ENCODE peak calls at places on chromosomes 7 and 10, in five cellular contexts. U is Caco-2, D is NB4, Y is upper lobe of left lung, W is right lobe of liver. I is an unnamed sample.

GRCh38 chr10:55183993-55184392 is 383.0 kb upstream of the PCDH15 start:
- DNase-seq in U (no peak), D (peak; percentile 94), Y (no peak), W (no peak), I (no peak)

GRCh38 chr10:121668336-121669009 is 70.2 kb upstream of the FGFR2 start:
- DNase-seq in Y (peak; percentile 59), W (peak; percentile 37), D (no peak), U (no peak), I (no peak)

GRCh38 chr7:137539111-137539715 is 195.7 kb upstream of the PTN start:
- DNase-seq in U (no peak), W (no peak), Y (no peak), D (no peak), I (no peak)

GRCh38 chr7:38276096-38276857 is 2.8 kb upstream of the TARP start:
- DNase-seq in D (peak; percentile 78), Y (no peak), W (no peak), U (no peak), I (no peak)

GRCh38 chr10:4677296-4678021 is 148.5 kb upstream of the AKR1E2 start:
- DNase-seq in W (no peak), D (no peak), Y (no peak), U (no peak), I (no peak)

GRCh38 chr7:68529221-68529620 is 1069.1 kb upstream of the AUTS2 start:
- DNase-seq in U (no peak), D (peak; percentile 7), Y (no peak), W (no peak), I (no peak)

GRCh38 chr7:148624735-148625134 is 34.2 kb downstream of the C7orf33 start:
- DNase-seq in U (no peak), D (no peak), W (no peak), Y (no peak), I (no peak)

GRCh38 chr7:105808703-105809590 is 67.5 kb downstream of the ATXN7L1 start:
- DNase-seq in Y (peak; percentile 55), W (no peak), U (no peak), D (peak; percentile 88), I (no peak)

GRCh38 chr7:81484266-81484665 is 285.6 kb downstream of the HGF start:
- DNase-seq in W (no peak), Y (no peak), U (no peak), D (peak; percentile 46), I (no peak)

GRCh38 chr7:135925205-135925604 is 52.0 kb downstream of the MTPN start:
- DNase-seq in D (no peak), U (no peak), W (no peak), Y (no peak), I (no peak)

GRCh38 chr7:143393267-143394041 is 12.3 kb downstream of the ZYX start:
- DNase-seq in U (no peak), W (peak; percentile 57), Y (no peak), D (no peak), I (no peak)

GRCh38 chr10:114301177-114301576 is 62.1 kb downstream of the VWA2 start:
- DNase-seq in D (no peak), Y (no peak), U (peak; percentile 24), W (no peak), I (peak; percentile 88)

GRCh38 chr10:707456-707855 is 18.0 kb upstream of the DIP2C start:
- DNase-seq in W (no peak), U (no peak), Y (no peak), D (no peak), I (no peak)

GRCh38 chr10:75150656-75151055 is 39.2 kb downstream of the SAMD8 start:
- DNase-seq in W (no peak), U (no peak), D (no peak), Y (no peak), I (no peak)

GRCh38 chr10:23141995-23142394 is 46.6 kb downstream of the MSRB2 start:
- DNase-seq in U (no peak), D (no peak), W (no peak), Y (no peak), I (no peak)

GRCh38 chr7:132608523-132608922 is 32.3 kb upstream of the PLXNA4 start:
- DNase-seq in W (no peak), D (no peak), U (no peak), Y (no peak), I (no peak)

GRCh38 chr10:17075510-17075909 is 54.1 kb downstream of the CUBN start:
- DNase-seq in U (no peak), W (no peak), Y (no peak), D (no peak), I (peak; percentile 45)

GRCh38 chr7:78523903-78524302 is 725.3 kb downstream of the PHTF2 start:
- DNase-seq in W (no peak), Y (no peak), D (no peak), U (peak; percentile 40), I (no peak)

GRCh38 chr10:96512524-96512991 is 1.2 kb downstream of the TLL2 start:
- DNase-seq in U (no peak), D (peak; percentile 41), W (peak; percentile 28), Y (no peak), I (no peak)

GRCh38 chr7:33738260-33738935 is 166.9 kb upstream of the BMPER start:
- DNase-seq in W (no peak), Y (no peak), U (no peak), D (no peak), I (no peak)

GRCh38 chr10:84415539-84416244 is 87.3 kb downstream of the CCSER2 start:
- DNase-seq in D (peak; percentile 12), W (peak; percentile 31), Y (peak; percentile 79), U (no peak), I (no peak)

GRCh38 chr10:92751827-92752226 is 62.1 kb downstream of the HHEX start:
- DNase-seq in U (no peak), W (no peak), D (no peak), Y (no peak), I (no peak)

GRCh38 chr10:13699216-13699615 is 112.5 kb downstream of the PRPF18 start:
- DNase-seq in W (peak; percentile 48), Y (no peak), D (no peak), U (no peak), I (no peak)

GRCh38 chr7:93205046-93205445 is 21.2 kb downstream of the HEPACAM2 start:
- DNase-seq in W (no peak), U (no peak), D (no peak), Y (no peak), I (no peak)

GRCh38 chr7:12769464-12769863 is 82.0 kb downstream of the ARL4A start:
- DNase-seq in D (no peak), U (no peak), W (no peak), Y (no peak), I (no peak)

GRCh38 chr7:57176928-57177635 is 44.8 kb upstream of the ZNF479 start:
- DNase-seq in Y (no peak), W (no peak), U (no peak), D (no peak), I (no peak)

GRCh38 chr10:109987413-109987812 is 20.4 kb upstream of the ADD3 start:
- DNase-seq in W (no peak), Y (no peak), D (no peak), U (no peak), I (no peak)

GRCh38 chr10:14556285-14556956 is 218.3 kb downstream of the FAM107B start:
- DNase-seq in D (peak; percentile 51), W (no peak), Y (peak; percentile 80), U (peak; percentile 76), I (no peak)

GRCh38 chr7:128041203-128041602 is 10.0 kb upstream of the LRRC4 start:
- DNase-seq in W (no peak), U (no peak), Y (no peak), D (no peak), I (no peak)

GRCh38 chr10:88152720-88153119 is 289.3 kb downstream of the PTEN start:
- DNase-seq in D (peak; percentile 50), W (no peak), U (no peak), Y (no peak), I (peak; percentile 70)

GRCh38 chr7:132249591-132249971 is 326.7 kb downstream of the PLXNA4 start:
- DNase-seq in W (no peak), U (no peak), Y (peak; percentile 55), D (peak; percentile 25), I (no peak)

GRCh38 chr7:117137868-117138267 is 184.6 kb downstream of the ST7 start:
- DNase-seq in W (no peak), U (no peak), D (no peak), Y (no peak), I (no peak)

GRCh38 chr7:9600974-9601373 is 1167.6 kb downstream of the NXPH1 start:
- DNase-seq in Y (no peak), W (no peak), D (peak; percentile 36), U (no peak), I (no peak)
- TF ChIP-seq CTCF in Y (no peak), W (no peak), D (peak; percentile 50), U (peak; percentile 46), I (peak; percentile 31)

GRCh38 chr10:61899045-61899444 is 2.5 kb upstream of the ARID5B start:
- DNase-seq in Y (no peak), U (no peak), W (no peak), D (peak; percentile 70), I (no peak)
- H3K4me3 ChIP-seq in Y (no peak overlapping the region), U (peak overlapping the region; percentile 13), W (no peak overlapping the region), D (peak overlapping the region; percentile 77), I (no peak overlapping the region)

GRCh38 chr7:28618383-28618782 is 206.1 kb downstream of the CREB5 start:
- DNase-seq in W (no peak), D (no peak), Y (no peak), U (no peak), I (no peak)

GRCh38 chr7:28619256-28619655 is 206.9 kb downstream of the CREB5 start:
- DNase-seq in W (no peak), Y (no peak), D (no peak), U (no peak), I (no peak)

GRCh38 chr7:28613262-28613661 is 200.9 kb downstream of the CREB5 start:
- DNase-seq in U (no peak), D (peak; percentile 18), Y (no peak), W (no peak), I (no peak)

GRCh38 chr7:28617308-28617707 is 205.0 kb downstream of the CREB5 start:
- DNase-seq in Y (no peak), W (no peak), D (no peak), U (no peak), I (no peak)

GRCh38 chr7:28615091-28615490 is 202.8 kb downstream of the CREB5 start:
- DNase-seq in W (no peak), U (no peak), D (peak; percentile 32), Y (no peak), I (no peak)
- TF ChIP-seq CTCF in W (peak; percentile 18), U (peak; percentile 13), D (peak; percentile 51), Y (no peak), I (peak; percentile 8)

GRCh38 chr10:58920655-58921003 is 255.8 kb upstream of the PHYHIPL start:
- DNase-seq in W (no peak), U (no peak), Y (no peak), D (no peak), I (no peak)

GRCh38 chr10:58918887-58919286 is 257.6 kb upstream of the PHYHIPL start:
- DNase-seq in U (no peak), W (no peak), D (no peak), Y (no peak), I (no peak)

GRCh38 chr10:58921366-58921947 is 255.0 kb upstream of the PHYHIPL start:
- DNase-seq in D (no peak), Y (no peak), W (no peak), U (no peak), I (no peak)

GRCh38 chr10:58925381-58925780 is 251.1 kb upstream of the PHYHIPL start:
- DNase-seq in D (no peak), W (no peak), U (no peak), Y (no peak), I (no peak)

GRCh38 chr10:58919927-58920654 is 256.4 kb upstream of the PHYHIPL start:
- DNase-seq in Y (no peak), U (no peak), W (no peak), D (no peak), I (no peak)
- H3K4me3 ChIP-seq in Y (no peak overlapping the region), U (no peak overlapping the region), W (no peak overlapping the region), D (no peak overlapping the region), I (no peak overlapping the region)